ENCODE peak calls at places on chromosome 16, in eight cellular contexts. One of them, this sample, is unnamed.

GRCh38 chr16:31664683-31665482 is 137.2 kb downstream of the AHSP start:
- DNase-seq in CD8-positive, alpha-beta T cell: no peak
- DNase-seq in SK-N-SH: no peak
- DNase-seq in psoas muscle: no peak
- DNase-seq in H9: no peak
- DNase-seq in pancreas: no peak
- DNase-seq in progenitor cell of endocrine pancreas: no peak
- DNase-seq in brain microvascular endothelial cell: peak
- DNase-seq in this sample: no peak

GRCh38 chr16:84268661-84269060 is 26.0 kb upstream of the WFDC1 start:
- DNase-seq in CD8-positive, alpha-beta T cell: no peak
- DNase-seq in SK-N-SH: no peak
- DNase-seq in psoas muscle: no peak
- DNase-seq in H9: no peak
- DNase-seq in pancreas: no peak
- DNase-seq in progenitor cell of endocrine pancreas: no peak
- DNase-seq in brain microvascular endothelial cell: no peak
- DNase-seq in this sample: no peak

GRCh38 chr16:84284168-84284722 is 10.4 kb upstream of the WFDC1 start:
- DNase-seq in CD8-positive, alpha-beta T cell: no peak
- DNase-seq in SK-N-SH: peak
- DNase-seq in psoas muscle: peak
- DNase-seq in H9: peak
- DNase-seq in pancreas: no peak
- DNase-seq in progenitor cell of endocrine pancreas: no peak
- DNase-seq in brain microvascular endothelial cell: no peak
- DNase-seq in this sample: no peak

GRCh38 chr16:6105115-6105514 is 1007.5 kb upstream of the EEF2KMT start:
- DNase-seq in CD8-positive, alpha-beta T cell: no peak
- DNase-seq in SK-N-SH: no peak
- DNase-seq in psoas muscle: no peak
- DNase-seq in H9: no peak
- DNase-seq in pancreas: no peak
- DNase-seq in progenitor cell of endocrine pancreas: no peak
- DNase-seq in brain microvascular endothelial cell: no peak
- DNase-seq in this sample: no peak

GRCh38 chr16:84821728-84822676 is 2.2 kb downstream of the CRISPLD2 start:
- DNase-seq in CD8-positive, alpha-beta T cell: no peak
- DNase-seq in SK-N-SH: no peak
- DNase-seq in psoas muscle: peak
- DNase-seq in H9: no peak
- DNase-seq in pancreas: no peak
- DNase-seq in progenitor cell of endocrine pancreas: no peak
- DNase-seq in brain microvascular endothelial cell: no peak
- DNase-seq in this sample: no peak

GRCh38 chr16:31251435-31251834 is 8.3 kb upstream of the ITGAM start:
- DNase-seq in CD8-positive, alpha-beta T cell: no peak
- DNase-seq in SK-N-SH: no peak
- DNase-seq in psoas muscle: no peak
- DNase-seq in H9: no peak
- DNase-seq in pancreas: no peak
- DNase-seq in progenitor cell of endocrine pancreas: no peak
- DNase-seq in brain microvascular endothelial cell: no peak
- DNase-seq in this sample: no peak

GRCh38 chr16:21566891-21567414 is 32.4 kb upstream of the METTL9 start:
- DNase-seq in CD8-positive, alpha-beta T cell: no peak
- DNase-seq in SK-N-SH: no peak
- DNase-seq in psoas muscle: no peak
- DNase-seq in H9: no peak
- DNase-seq in pancreas: no peak
- DNase-seq in progenitor cell of endocrine pancreas: no peak
- DNase-seq in brain microvascular endothelial cell: no peak
- DNase-seq in this sample: no peak

GRCh38 chr16:84391151-84391873 is 23.0 kb downstream of the ATP2C2 start:
- DNase-seq in CD8-positive, alpha-beta T cell: no peak
- DNase-seq in SK-N-SH: no peak
- DNase-seq in psoas muscle: no peak
- DNase-seq in H9: no peak
- DNase-seq in pancreas: no peak
- DNase-seq in progenitor cell of endocrine pancreas: no peak
- DNase-seq in brain microvascular endothelial cell: no peak
- DNase-seq in this sample: no peak

GRCh38 chr16:24069036-24069590 is 187.0 kb upstream of the CACNG3 start:
- DNase-seq in CD8-positive, alpha-beta T cell: no peak
- DNase-seq in SK-N-SH: peak
- DNase-seq in psoas muscle: no peak
- DNase-seq in H9: peak
- DNase-seq in pancreas: no peak
- DNase-seq in progenitor cell of endocrine pancreas: no peak
- DNase-seq in brain microvascular endothelial cell: no peak
- DNase-seq in this sample: no peak

GRCh38 chr16:30951785-30952184 is 2.9 kb downstream of the ORAI3 start:
- DNase-seq in CD8-positive, alpha-beta T cell: no peak
- DNase-seq in SK-N-SH: no peak
- DNase-seq in psoas muscle: peak
- DNase-seq in H9: no peak
- DNase-seq in pancreas: no peak
- DNase-seq in progenitor cell of endocrine pancreas: no peak
- DNase-seq in brain microvascular endothelial cell: no peak
- DNase-seq in this sample: no peak

GRCh38 chr16:2912330-2913199 is 834 bp downstream of the FLYWCH1 start:
- DNase-seq in CD8-positive, alpha-beta T cell: no peak
- DNase-seq in SK-N-SH: peak
- DNase-seq in psoas muscle: peak
- DNase-seq in H9: no peak
- DNase-seq in pancreas: peak
- DNase-seq in progenitor cell of endocrine pancreas: no peak
- DNase-seq in brain microvascular endothelial cell: peak
- DNase-seq in this sample: peak

GRCh38 chr16:4273858-4274291 is 1.1 kb upstream of the TFAP4 start:
- DNase-seq in CD8-positive, alpha-beta T cell: no peak
- DNase-seq in SK-N-SH: peak
- DNase-seq in psoas muscle: peak
- DNase-seq in H9: peak
- DNase-seq in pancreas: no peak
- DNase-seq in progenitor cell of endocrine pancreas: no peak
- DNase-seq in brain microvascular endothelial cell: no peak
- DNase-seq in this sample: peak
- TF ChIP-seq CTCF in CD8-positive, alpha-beta T cell: no peak
- TF ChIP-seq CTCF in SK-N-SH: peak
- TF ChIP-seq CTCF in psoas muscle: peak
- TF ChIP-seq CTCF in H9: peak
- TF ChIP-seq CTCF in pancreas: no peak
- TF ChIP-seq CTCF in progenitor cell of endocrine pancreas: peak
- TF ChIP-seq CTCF in brain microvascular endothelial cell: peak
- TF ChIP-seq CTCF in this sample: peak

GRCh38 chr16:73033271-73033998 is 14.5 kb downstream of the ZFHX3 start:
- DNase-seq in CD8-positive, alpha-beta T cell: no peak
- DNase-seq in SK-N-SH: no peak
- DNase-seq in psoas muscle: no peak
- DNase-seq in H9: peak
- DNase-seq in pancreas: no peak
- DNase-seq in progenitor cell of endocrine pancreas: no peak
- DNase-seq in brain microvascular endothelial cell: no peak
- DNase-seq in this sample: no peak

GRCh38 chr16:73028721-73029361 is 19.1 kb downstream of the ZFHX3 start:
- DNase-seq in CD8-positive, alpha-beta T cell: no peak
- DNase-seq in SK-N-SH: no peak
- DNase-seq in psoas muscle: no peak
- DNase-seq in H9: no peak
- DNase-seq in pancreas: no peak
- DNase-seq in progenitor cell of endocrine pancreas: no peak
- DNase-seq in brain microvascular endothelial cell: no peak
- DNase-seq in this sample: no peak

GRCh38 chr16:73032548-73033270 is 15.2 kb downstream of the ZFHX3 start:
- DNase-seq in CD8-positive, alpha-beta T cell: no peak
- DNase-seq in SK-N-SH: no peak
- DNase-seq in psoas muscle: no peak
- DNase-seq in H9: peak
- DNase-seq in pancreas: no peak
- DNase-seq in progenitor cell of endocrine pancreas: no peak
- DNase-seq in brain microvascular endothelial cell: no peak
- DNase-seq in this sample: no peak

GRCh38 chr16:73028263-73028662 is 19.7 kb downstream of the ZFHX3 start:
- DNase-seq in CD8-positive, alpha-beta T cell: no peak
- DNase-seq in SK-N-SH: no peak
- DNase-seq in psoas muscle: no peak
- DNase-seq in H9: no peak
- DNase-seq in pancreas: no peak
- DNase-seq in progenitor cell of endocrine pancreas: no peak
- DNase-seq in brain microvascular endothelial cell: no peak
- DNase-seq in this sample: no peak

DNA sequence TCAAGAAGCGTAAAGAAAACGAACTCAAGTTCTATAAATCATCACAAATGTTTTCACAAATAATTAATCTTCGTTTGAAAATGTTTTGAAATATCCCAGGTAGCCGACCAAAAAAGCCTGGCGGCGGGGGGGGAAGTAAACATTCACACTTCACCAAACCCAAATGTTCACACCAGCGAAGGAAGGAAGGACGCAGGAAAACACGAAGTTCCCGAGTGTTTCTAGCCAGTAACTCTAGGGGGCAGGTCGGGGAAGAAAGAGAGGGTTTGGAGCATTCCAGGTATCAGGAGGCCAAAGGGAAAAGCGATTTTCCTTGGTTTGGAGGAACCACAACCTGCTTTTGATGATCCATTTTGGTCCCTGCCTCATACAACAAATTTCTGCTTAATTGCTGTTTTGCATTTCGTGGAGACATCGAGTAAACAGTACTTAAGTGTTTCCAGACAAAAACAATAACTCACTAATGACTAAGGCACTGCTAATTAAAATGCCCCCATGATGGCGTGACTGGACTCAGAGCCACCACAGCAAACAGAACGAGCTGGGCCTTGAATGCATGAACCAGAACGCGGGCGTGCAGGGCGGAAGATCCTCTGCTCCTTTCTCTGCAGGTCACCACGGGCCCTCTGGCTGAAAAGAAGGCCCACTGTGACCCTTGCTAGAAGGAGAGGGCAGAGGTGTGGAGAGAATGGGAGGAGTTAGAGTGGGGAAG is 16.6 kb downstream of the ZFHX3 start:
- DNase-seq in CD8-positive, alpha-beta T cell: no peak
- DNase-seq in SK-N-SH: no peak
- DNase-seq in psoas muscle: no peak
- DNase-seq in H9: no peak
- DNase-seq in pancreas: no peak
- DNase-seq in progenitor cell of endocrine pancreas: no peak
- DNase-seq in brain microvascular endothelial cell: no peak
- DNase-seq in this sample: no peak
- TF ChIP-seq CTCF in CD8-positive, alpha-beta T cell: no peak
- TF ChIP-seq CTCF in SK-N-SH: peak
- TF ChIP-seq CTCF in psoas muscle: no peak
- TF ChIP-seq CTCF in H9: no peak
- TF ChIP-seq CTCF in pancreas: no peak
- TF ChIP-seq CTCF in progenitor cell of endocrine pancreas: peak
- TF ChIP-seq CTCF in brain microvascular endothelial cell: peak
- TF ChIP-seq CTCF in this sample: no peak

GRCh38 chr16:82002831-82003230 is 8.4 kb downstream of the SDR42E1 start:
- DNase-seq in CD8-positive, alpha-beta T cell: no peak
- DNase-seq in SK-N-SH: no peak
- DNase-seq in psoas muscle: no peak
- DNase-seq in H9: no peak
- DNase-seq in pancreas: no peak
- DNase-seq in progenitor cell of endocrine pancreas: no peak
- DNase-seq in brain microvascular endothelial cell: no peak
- DNase-seq in this sample: no peak

GRCh38 chr16:81995651-81996050 is 15.6 kb downstream of the SDR42E1 start:
- DNase-seq in CD8-positive, alpha-beta T cell: no peak
- DNase-seq in SK-N-SH: no peak
- DNase-seq in psoas muscle: no peak
- DNase-seq in H9: no peak
- DNase-seq in pancreas: no peak
- DNase-seq in progenitor cell of endocrine pancreas: no peak
- DNase-seq in brain microvascular endothelial cell: no peak
- DNase-seq in this sample: no peak

GRCh38 chr16:81994485-81994884 is 16.8 kb downstream of the SDR42E1 start:
- DNase-seq in CD8-positive, alpha-beta T cell: no peak
- DNase-seq in SK-N-SH: no peak
- DNase-seq in psoas muscle: no peak
- DNase-seq in H9: no peak
- DNase-seq in pancreas: no peak
- DNase-seq in progenitor cell of endocrine pancreas: no peak
- DNase-seq in brain microvascular endothelial cell: no peak
- DNase-seq in this sample: no peak

GRCh38 chr16:81997738-81998137 is 13.5 kb downstream of the SDR42E1 start:
- DNase-seq in CD8-positive, alpha-beta T cell: no peak
- DNase-seq in SK-N-SH: no peak
- DNase-seq in psoas muscle: no peak
- DNase-seq in H9: no peak
- DNase-seq in pancreas: no peak
- DNase-seq in progenitor cell of endocrine pancreas: no peak
- DNase-seq in brain microvascular endothelial cell: peak
- DNase-seq in this sample: no peak

GRCh38 chr16:81996664-81997529 is 14.4 kb downstream of the SDR42E1 start:
- DNase-seq in CD8-positive, alpha-beta T cell: no peak
- DNase-seq in SK-N-SH: no peak
- DNase-seq in psoas muscle: no peak
- DNase-seq in H9: no peak
- DNase-seq in pancreas: no peak
- DNase-seq in progenitor cell of endocrine pancreas: no peak
- DNase-seq in brain microvascular endothelial cell: peak
- DNase-seq in this sample: no peak
- TF ChIP-seq CTCF in CD8-positive, alpha-beta T cell: no peak
- TF ChIP-seq CTCF in SK-N-SH: peak
- TF ChIP-seq CTCF in psoas muscle: no peak
- TF ChIP-seq CTCF in H9: peak
- TF ChIP-seq CTCF in pancreas: no peak
- TF ChIP-seq CTCF in progenitor cell of endocrine pancreas: no peak
- TF ChIP-seq CTCF in brain microvascular endothelial cell: peak
- TF ChIP-seq CTCF in this sample: no peak

GRCh38 chr16:59339871-59340270 is 605.8 kb upstream of the GOT2 start:
- DNase-seq in CD8-positive, alpha-beta T cell: no peak
- DNase-seq in SK-N-SH: no peak
- DNase-seq in psoas muscle: no peak
- DNase-seq in H9: peak
- DNase-seq in pancreas: no peak
- DNase-seq in progenitor cell of endocrine pancreas: no peak
- DNase-seq in brain microvascular endothelial cell: no peak
- DNase-seq in this sample: no peak
- TF ChIP-seq CTCF in CD8-positive, alpha-beta T cell: no peak
- TF ChIP-seq CTCF in SK-N-SH: no peak
- TF ChIP-seq CTCF in psoas muscle: no peak
- TF ChIP-seq CTCF in H9: no peak
- TF ChIP-seq CTCF in pancreas: no peak
- TF ChIP-seq CTCF in progenitor cell of endocrine pancreas: no peak
- TF ChIP-seq CTCF in brain microvascular endothelial cell: no peak
- TF ChIP-seq CTCF in this sample: no peak

GRCh38 chr16:4339909-4340308 is 11.2 kb downstream of the PAM16 start:
- DNase-seq in CD8-positive, alpha-beta T cell: no peak
- DNase-seq in SK-N-SH: peak
- DNase-seq in psoas muscle: no peak
- DNase-seq in H9: no peak
- DNase-seq in pancreas: peak
- DNase-seq in progenitor cell of endocrine pancreas: no peak
- DNase-seq in brain microvascular endothelial cell: no peak
- DNase-seq in this sample: no peak
- TF ChIP-seq CTCF in CD8-positive, alpha-beta T cell: no peak
- TF ChIP-seq CTCF in SK-N-SH: no peak
- TF ChIP-seq CTCF in psoas muscle: no peak
- TF ChIP-seq CTCF in H9: no peak
- TF ChIP-seq CTCF in pancreas: no peak
- TF ChIP-seq CTCF in progenitor cell of endocrine pancreas: no peak
- TF ChIP-seq CTCF in brain microvascular endothelial cell: no peak
- TF ChIP-seq CTCF in this sample: no peak

GRCh38 chr16:69532761-69533459 is 32.9 kb upstream of the NFAT5 start:
- DNase-seq in CD8-positive, alpha-beta T cell: no peak
- DNase-seq in SK-N-SH: no peak
- DNase-seq in psoas muscle: no peak
- DNase-seq in H9: no peak
- DNase-seq in pancreas: no peak
- DNase-seq in progenitor cell of endocrine pancreas: no peak
- DNase-seq in brain microvascular endothelial cell: no peak
- DNase-seq in this sample: no peak
- TF ChIP-seq CTCF in CD8-positive, alpha-beta T cell: no peak
- TF ChIP-seq CTCF in SK-N-SH: peak
- TF ChIP-seq CTCF in psoas muscle: no peak
- TF ChIP-seq CTCF in H9: peak
- TF ChIP-seq CTCF in pancreas: no peak
- TF ChIP-seq CTCF in progenitor cell of endocrine pancreas: no peak
- TF ChIP-seq CTCF in brain microvascular endothelial cell: no peak
- TF ChIP-seq CTCF in this sample: no peak